ENCODE peak calls at places on chromosomes 13 and 19, in five cellular contexts. M, K, Y, W and N are unnamed samples. For H3K4me1, the result is how much of the 10 kb centered on the place peaks cover.

GRCh38 chr19:37954421-37954874 is 47.4 kb downstream of the SIPA1L3 start:
- DNase-seq in M (no peak), Y (no peak), W (no peak), K (no peak), N (peak)

GRCh38 chr13:24614306-24615080 is 65.7 kb upstream of the ATP12A start:
- DNase-seq in K (no peak), M (no peak), W (no peak), Y (no peak), N (no peak)

GRCh38 chr13:27481766-27482165 is 31.4 kb upstream of the MTIF3 start:
- DNase-seq in M (peak), W (peak), K (peak), Y (peak), N (peak)

GRCh38 chr13:59931621-59932020 is 232.1 kb downstream of the DIAPH3 start:
- DNase-seq in K (no peak), W (no peak), Y (no peak), M (no peak), N (no peak)

GRCh38 chr19:49869009-49869483 is 1.7 kb upstream of the PNKP start:
- DNase-seq in W (no peak), Y (peak), M (no peak), K (no peak), N (no peak)

GRCh38 chr19:4831351-4832340 is at the start of gene TICAM1:
- DNase-seq in Y (peak), M (no peak), K (peak), W (peak), N (no peak)

GRCh38 chr19:17681505-17682125 is 6.5 kb downstream of the UNC13A start:
- DNase-seq in M (no peak), K (peak), W (peak), Y (no peak), N (peak)

GRCh38 chr13:109941221-109941620 is 154.8 kb upstream of the IRS2 start:
- DNase-seq in Y (no peak), W (no peak), K (no peak), M (no peak), N (no peak)

GRCh38 chr13:26694609-26695359 is 65.8 kb downstream of the GPR12 start:
- DNase-seq in K (no peak), M (no peak), W (no peak), Y (no peak), N (no peak)

GRCh38 chr19:6011206-6011605 is 33.3 kb upstream of the RANBP3 start:
- DNase-seq in M (no peak), Y (no peak), K (no peak), W (no peak), N (no peak)

GRCh38 chr13:33556828-33557227 is 261.1 kb upstream of the RFC3 start:
- DNase-seq in K (no peak), Y (no peak), M (no peak), W (no peak), N (no peak)

GRCh38 chr19:6714749-6715555 is 5.5 kb downstream of the C3 start:
- DNase-seq in W (no peak), Y (no peak), K (no peak), M (no peak), N (no peak)

GRCh38 chr13:57996717-57997116 is 365.2 kb downstream of the PCDH17 start:
- DNase-seq in Y (no peak), K (no peak), W (peak), M (no peak), N (no peak)

GRCh38 chr19:23222998-23223652 is 27.1 kb downstream of the ZNF724 start:
- DNase-seq in K (peak), W (no peak), Y (no peak), M (no peak), N (no peak)

GRCh38 chr13:31898383-31899071 is 133.0 kb upstream of the FRY start:
- DNase-seq in K (no peak), W (no peak), M (no peak), Y (no peak), N (peak)

GRCh38 chr19:46601318-46602224 is at the start of gene CALM3:
- DNase-seq in W (peak), Y (peak), K (peak), M (no peak), N (peak)

GRCh38 chr19:6164906-6165531 is 29.6 kb downstream of the ACSBG2 start:
- DNase-seq in K (no peak), W (no peak), Y (no peak), M (no peak), N (no peak)

GRCh38 chr13:104900186-104900817 is 1635.2 kb downstream of the EFNB2 start:
- DNase-seq in K (no peak), Y (no peak), W (no peak), M (no peak), N (no peak)

GRCh38 chr19:4758082-4758481 is 33.5 kb upstream of the FEM1A start:
- DNase-seq in K (no peak), Y (no peak), W (no peak), M (no peak), N (no peak)

GRCh38 chr13:87331178-87331577 is 340.0 kb upstream of the SLITRK5 start:
- DNase-seq in K (no peak), M (no peak), W (peak), Y (no peak), N (no peak)

GRCh38 chr19:17488593-17489391 is 18.5 kb downstream of the SLC27A1 start:
- DNase-seq in Y (peak), W (peak), M (peak), K (peak), N (peak)

GRCh38 chr13:34964558-34964957 is 22.5 kb downstream of the NBEA start:
- DNase-seq in K (no peak), Y (no peak), M (no peak), W (no peak), N (no peak)

GRCh38 chr19:10339380-10339960 is at the start of gene ICAM3:
- DNase-seq in K (peak), M (no peak), Y (no peak), W (no peak), N (no peak)

GRCh38 chr13:100980171-100980570 is 305.6 kb upstream of the TMTC4 start:
- DNase-seq in K (no peak), M (no peak), Y (no peak), W (no peak), N (no peak)

GRCh38 chr13:94329754-94330551 is 149.5 kb downstream of the DCT start:
- DNase-seq in Y (no peak), K (no peak), M (no peak), W (peak), N (no peak)

GRCh38 chr19:54420068-54420382 is 4.8 kb downstream of the TTYH1 start:
- DNase-seq in W (no peak), Y (no peak), M (no peak), K (no peak), N (no peak)

GRCh38 chr19:16363133-16363851 is 38.7 kb downstream of the KLF2 start:
- DNase-seq in W (peak), K (no peak), Y (no peak), M (no peak), N (no peak)

GRCh38 chr19:39301021-39301420 is 4.8 kb downstream of the IFNL1 start:
- DNase-seq in K (no peak), Y (no peak), W (no peak), M (no peak), N (no peak)

GRCh38 chr19:45477713-45478453 is 10.1 kb downstream of the FOSB start:
- DNase-seq in Y (no peak), W (peak), K (peak), M (no peak), N (peak)

GRCh38 chr13:50382951-50383350 is 367.7 kb downstream of the KCNRG start:
- DNase-seq in Y (no peak), W (no peak), K (no peak), M (no peak), N (no peak)

GRCh38 chr13:84574851-84575250 is 692.6 kb upstream of the SLITRK1 start:
- DNase-seq in M (no peak), W (peak), K (no peak), Y (peak), N (no peak)

GRCh38 chr13:38759390-38759789 is 72.5 kb downstream of the FREM2 start:
- DNase-seq in W (no peak), M (no peak), K (no peak), Y (no peak), N (no peak)

GRCh38 chr19:15634105-15634504 is 6.6 kb upstream of the CYP4F3 start:
- DNase-seq in W (no peak), Y (no peak), M (no peak), K (no peak), N (no peak)

GRCh38 chr19:42267644-42268141 is 1.4 kb upstream of the CIC start:
- DNase-seq in M (no peak), Y (no peak), K (no peak), W (peak), N (no peak)

DNA sequence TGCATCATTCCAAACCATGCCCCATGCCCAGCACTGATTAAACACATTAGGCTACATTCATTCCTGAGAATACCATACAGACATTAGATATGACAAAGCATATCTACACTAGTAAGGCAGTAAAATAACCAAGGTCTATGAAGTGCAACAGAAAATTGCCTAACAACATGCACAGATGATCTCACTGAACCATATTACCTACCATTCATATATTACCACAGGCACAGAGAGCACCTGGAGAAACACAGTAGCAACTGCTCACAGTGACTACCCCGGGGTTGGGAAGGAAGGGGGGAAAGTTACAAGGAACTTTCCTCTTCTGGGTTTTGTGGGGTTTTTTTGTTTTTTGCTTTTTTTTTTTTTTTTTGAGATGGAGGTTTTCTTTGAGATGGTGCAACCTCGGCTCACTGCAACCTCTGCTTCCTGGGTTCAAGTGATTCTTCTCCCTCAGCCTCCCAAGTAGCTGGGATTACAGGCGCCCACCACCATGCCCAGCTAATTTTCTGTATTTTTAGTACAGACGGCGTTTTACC is 669.6 kb downstream of the UQCRFS1 start:
- DNase-seq in K (peak), Y (no peak), M (no peak), W (no peak), N (no peak)
- H3K4me1 ChIP-seq in K (under half), Y (under half), M (under half), W (under half), N (under half)

GRCh38 chr13:111526922-111527321 is 206.5 kb downstream of the TEX29 start:
- DNase-seq in W (no peak), K (no peak), Y (no peak), M (no peak), N (no peak)
- TF ChIP-seq EZH2phosphoT487 in W (no peak), K (no peak), Y (no peak), M (no peak), N (no peak)

DNA sequence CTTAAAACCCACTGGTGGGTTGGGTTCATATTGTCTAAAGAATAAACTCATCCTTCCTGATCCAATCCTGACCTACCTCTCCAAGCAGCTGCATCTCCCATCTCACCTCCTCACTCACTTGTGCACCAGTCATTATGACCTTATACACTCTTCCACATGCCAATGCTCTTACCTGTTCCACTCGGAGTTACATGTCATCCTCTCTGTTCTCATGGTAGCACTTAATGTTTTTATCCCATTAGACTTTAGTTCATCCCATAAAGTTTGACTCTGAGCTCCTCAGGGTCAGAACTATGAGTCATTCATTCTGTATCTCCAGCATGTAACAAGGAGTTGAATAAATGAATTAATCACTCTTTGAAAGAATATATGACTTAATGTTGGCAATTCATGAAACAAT is 330.2 kb downstream of the KLF12 start:
- DNase-seq in W (no peak), Y (no peak), M (no peak), K (no peak), N (no peak)
- H3K4me1 ChIP-seq in W (under half), Y (under half), M (under half), K (under half), N (under half)

GRCh38 chr19:50897612-50898011 is 13.6 kb downstream of the KLK4 start:
- DNase-seq in W (no peak), Y (no peak), M (no peak), K (no peak), N (no peak)
- TF ChIP-seq EZH2phosphoT487 in W (no peak), Y (no peak), M (no peak), K (no peak), N (no peak)

GRCh38 chr19:13165091-13165997 is 15.1 kb downstream of the IER2 start:
- DNase-seq in W (peak), Y (no peak), M (no peak), K (no peak), N (peak)

GRCh38 chr19:13173129-13173737 is 23.0 kb downstream of the IER2 start:
- DNase-seq in Y (no peak), W (no peak), M (no peak), K (no peak), N (no peak)

GRCh38 chr19:13171146-13171545 is 20.9 kb downstream of the IER2 start:
- DNase-seq in Y (no peak), M (no peak), K (no peak), W (no peak), N (no peak)

GRCh38 chr19:13172335-13173128 is 22.3 kb downstream of the IER2 start:
- DNase-seq in Y (peak), K (no peak), W (peak), M (no peak), N (no peak)

GRCh38 chr19:13169769-13170168 is 19.6 kb downstream of the IER2 start:
- DNase-seq in Y (no peak), W (peak), M (peak), K (no peak), N (no peak)
- H3K4me1 ChIP-seq in Y (half or more), W (under half), M (half or more), K (half or more), N (under half)